ENCODE peak calls at places on chromosomes 5 and 9, in nine cellular contexts. One of them, this sample, is unnamed.

GRCh38 chr5:2330325-2330724 is 421.2 kb downstream of the IRX2 start:
- DNase-seq in HEK293T: no peak
- DNase-seq in activated CD4-positive, alpha-beta T cell treated with anti-CD3 and anti-CD28 coated beads, Interleukin-2, amount 50 U/mL, for 1 hour: no peak
- DNase-seq in head of caudate nucleus: no peak
- DNase-seq in hepatocyte: no peak
- DNase-seq in ureter: no peak
- DNase-seq in lower leg skin: no peak
- DNase-seq in stromal cell of bone marrow: no peak
- DNase-seq in activated effector memory CD4-positive, alpha-beta T cell treated with Interleukin-2 at 50 U/mL for 16 hours: no peak
- DNase-seq in this sample: no peak

GRCh38 chr5:124908603-124909451 is 162.4 kb upstream of the ZNF608 start:
- DNase-seq in ureter: no peak
- DNase-seq in lower leg skin: no peak
- DNase-seq in activated effector memory CD4-positive, alpha-beta T cell treated with Interleukin-2 at 50 U/mL for 16 hours: no peak
- DNase-seq in HEK293T: no peak
- DNase-seq in head of caudate nucleus: no peak
- DNase-seq in stromal cell of bone marrow: no peak
- DNase-seq in hepatocyte: peak; percentile 40
- DNase-seq in activated CD4-positive, alpha-beta T cell treated with anti-CD3 and anti-CD28 coated beads, Interleukin-2, amount 50 U/mL, for 1 hour: no peak
- DNase-seq in this sample: no peak

GRCh38 chr5:133295520-133295919 is 243.7 kb downstream of the HSPA4 start:
- DNase-seq in HEK293T: no peak
- DNase-seq in head of caudate nucleus: no peak
- DNase-seq in stromal cell of bone marrow: no peak
- DNase-seq in activated effector memory CD4-positive, alpha-beta T cell treated with Interleukin-2 at 50 U/mL for 16 hours: no peak
- DNase-seq in hepatocyte: no peak
- DNase-seq in ureter: no peak
- DNase-seq in lower leg skin: no peak
- DNase-seq in activated CD4-positive, alpha-beta T cell treated with anti-CD3 and anti-CD28 coated beads, Interleukin-2, amount 50 U/mL, for 1 hour: no peak
- DNase-seq in this sample: no peak

GRCh38 chr9:5631021-5631420 is 2.1 kb downstream of the RIC1 start:
- DNase-seq in lower leg skin: no peak
- DNase-seq in activated CD4-positive, alpha-beta T cell treated with anti-CD3 and anti-CD28 coated beads, Interleukin-2, amount 50 U/mL, for 1 hour: no peak
- DNase-seq in activated effector memory CD4-positive, alpha-beta T cell treated with Interleukin-2 at 50 U/mL for 16 hours: no peak
- DNase-seq in HEK293T: no peak
- DNase-seq in hepatocyte: no peak
- DNase-seq in head of caudate nucleus: no peak
- DNase-seq in stromal cell of bone marrow: no peak
- DNase-seq in ureter: no peak
- DNase-seq in this sample: no peak

GRCh38 chr5:158050401-158050800 is 191.5 kb upstream of the CLINT1 start:
- DNase-seq in head of caudate nucleus: no peak
- DNase-seq in activated effector memory CD4-positive, alpha-beta T cell treated with Interleukin-2 at 50 U/mL for 16 hours: no peak
- DNase-seq in hepatocyte: no peak
- DNase-seq in activated CD4-positive, alpha-beta T cell treated with anti-CD3 and anti-CD28 coated beads, Interleukin-2, amount 50 U/mL, for 1 hour: no peak
- DNase-seq in ureter: no peak
- DNase-seq in lower leg skin: no peak
- DNase-seq in stromal cell of bone marrow: no peak
- DNase-seq in HEK293T: no peak
- DNase-seq in this sample: no peak

GRCh38 chr5:75890546-75890945 is 173.3 kb upstream of the POC5 start:
- DNase-seq in activated effector memory CD4-positive, alpha-beta T cell treated with Interleukin-2 at 50 U/mL for 16 hours: no peak
- DNase-seq in ureter: no peak
- DNase-seq in stromal cell of bone marrow: no peak
- DNase-seq in hepatocyte: no peak
- DNase-seq in lower leg skin: no peak
- DNase-seq in HEK293T: no peak
- DNase-seq in head of caudate nucleus: no peak
- DNase-seq in activated CD4-positive, alpha-beta T cell treated with anti-CD3 and anti-CD28 coated beads, Interleukin-2, amount 50 U/mL, for 1 hour: no peak
- DNase-seq in this sample: no peak

GRCh38 chr9:6576930-6577329 is 68.6 kb downstream of the GLDC start:
- DNase-seq in activated CD4-positive, alpha-beta T cell treated with anti-CD3 and anti-CD28 coated beads, Interleukin-2, amount 50 U/mL, for 1 hour: no peak
- DNase-seq in lower leg skin: no peak
- DNase-seq in head of caudate nucleus: peak; percentile 78
- DNase-seq in stromal cell of bone marrow: no peak
- DNase-seq in activated effector memory CD4-positive, alpha-beta T cell treated with Interleukin-2 at 50 U/mL for 16 hours: no peak
- DNase-seq in HEK293T: no peak
- DNase-seq in hepatocyte: no peak
- DNase-seq in ureter: no peak
- DNase-seq in this sample: no peak

GRCh38 chr9:16329699-16330113 is 540.8 kb downstream of the BNC2 start:
- DNase-seq in activated CD4-positive, alpha-beta T cell treated with anti-CD3 and anti-CD28 coated beads, Interleukin-2, amount 50 U/mL, for 1 hour: no peak
- DNase-seq in activated effector memory CD4-positive, alpha-beta T cell treated with Interleukin-2 at 50 U/mL for 16 hours: no peak
- DNase-seq in HEK293T: no peak
- DNase-seq in stromal cell of bone marrow: no peak
- DNase-seq in ureter: no peak
- DNase-seq in lower leg skin: no peak
- DNase-seq in head of caudate nucleus: no peak
- DNase-seq in hepatocyte: no peak
- DNase-seq in this sample: no peak

GRCh38 chr5:177469061-177469628 is 4.3 kb downstream of the DBN1 start:
- DNase-seq in activated effector memory CD4-positive, alpha-beta T cell treated with Interleukin-2 at 50 U/mL for 16 hours: no peak
- DNase-seq in activated CD4-positive, alpha-beta T cell treated with anti-CD3 and anti-CD28 coated beads, Interleukin-2, amount 50 U/mL, for 1 hour: no peak
- DNase-seq in ureter: no peak
- DNase-seq in lower leg skin: no peak
- DNase-seq in head of caudate nucleus: peak; percentile 72
- DNase-seq in hepatocyte: no peak
- DNase-seq in HEK293T: no peak
- DNase-seq in stromal cell of bone marrow: no peak
- DNase-seq in this sample: no peak

GRCh38 chr9:128160603-128160987 is 530 bp downstream of the BBLN start:
- DNase-seq in activated effector memory CD4-positive, alpha-beta T cell treated with Interleukin-2 at 50 U/mL for 16 hours: peak; percentile 9
- DNase-seq in lower leg skin: no peak
- DNase-seq in HEK293T: no peak
- DNase-seq in activated CD4-positive, alpha-beta T cell treated with anti-CD3 and anti-CD28 coated beads, Interleukin-2, amount 50 U/mL, for 1 hour: peak; percentile 20
- DNase-seq in head of caudate nucleus: peak; percentile 29
- DNase-seq in ureter: no peak
- DNase-seq in hepatocyte: peak; percentile 45
- DNase-seq in stromal cell of bone marrow: no peak
- DNase-seq in this sample: peak; percentile 6

GRCh38 chr5:59209758-59210359 is 627.0 kb downstream of the RAB3C start:
- DNase-seq in stromal cell of bone marrow: no peak
- DNase-seq in head of caudate nucleus: no peak
- DNase-seq in lower leg skin: no peak
- DNase-seq in HEK293T: no peak
- DNase-seq in activated CD4-positive, alpha-beta T cell treated with anti-CD3 and anti-CD28 coated beads, Interleukin-2, amount 50 U/mL, for 1 hour: no peak
- DNase-seq in hepatocyte: no peak
- DNase-seq in activated effector memory CD4-positive, alpha-beta T cell treated with Interleukin-2 at 50 U/mL for 16 hours: no peak
- DNase-seq in ureter: no peak
- DNase-seq in this sample: no peak

GRCh38 chr9:130815242-130815808 is 19.7 kb upstream of the ABL1 start:
- DNase-seq in stromal cell of bone marrow: no peak
- DNase-seq in HEK293T: no peak
- DNase-seq in ureter: no peak
- DNase-seq in lower leg skin: no peak
- DNase-seq in activated CD4-positive, alpha-beta T cell treated with anti-CD3 and anti-CD28 coated beads, Interleukin-2, amount 50 U/mL, for 1 hour: no peak
- DNase-seq in head of caudate nucleus: no peak
- DNase-seq in activated effector memory CD4-positive, alpha-beta T cell treated with Interleukin-2 at 50 U/mL for 16 hours: no peak
- DNase-seq in hepatocyte: no peak
- DNase-seq in this sample: no peak

GRCh38 chr5:62538017-62538942 is 40.3 kb upstream of the LRRC70 start:
- DNase-seq in activated effector memory CD4-positive, alpha-beta T cell treated with Interleukin-2 at 50 U/mL for 16 hours: no peak
- DNase-seq in activated CD4-positive, alpha-beta T cell treated with anti-CD3 and anti-CD28 coated beads, Interleukin-2, amount 50 U/mL, for 1 hour: no peak
- DNase-seq in head of caudate nucleus: no peak
- DNase-seq in lower leg skin: no peak
- DNase-seq in HEK293T: no peak
- DNase-seq in hepatocyte: peak; percentile 53
- DNase-seq in ureter: no peak
- DNase-seq in stromal cell of bone marrow: peak; percentile 28
- DNase-seq in this sample: no peak

GRCh38 chr9:90813011-90813410 is 11.4 kb downstream of the SYK start:
- DNase-seq in HEK293T: no peak
- DNase-seq in head of caudate nucleus: no peak
- DNase-seq in activated effector memory CD4-positive, alpha-beta T cell treated with Interleukin-2 at 50 U/mL for 16 hours: no peak
- DNase-seq in activated CD4-positive, alpha-beta T cell treated with anti-CD3 and anti-CD28 coated beads, Interleukin-2, amount 50 U/mL, for 1 hour: no peak
- DNase-seq in ureter: no peak
- DNase-seq in stromal cell of bone marrow: no peak
- DNase-seq in hepatocyte: no peak
- DNase-seq in lower leg skin: no peak
- DNase-seq in this sample: no peak

GRCh38 chr9:114462791-114463190 is 42.5 kb downstream of the WHRN start:
- DNase-seq in head of caudate nucleus: no peak
- DNase-seq in activated effector memory CD4-positive, alpha-beta T cell treated with Interleukin-2 at 50 U/mL for 16 hours: no peak
- DNase-seq in ureter: no peak
- DNase-seq in lower leg skin: no peak
- DNase-seq in stromal cell of bone marrow: no peak
- DNase-seq in activated CD4-positive, alpha-beta T cell treated with anti-CD3 and anti-CD28 coated beads, Interleukin-2, amount 50 U/mL, for 1 hour: no peak
- DNase-seq in HEK293T: no peak
- DNase-seq in hepatocyte: no peak
- DNase-seq in this sample: no peak

GRCh38 chr9:4965174-4965821 is 19.8 kb upstream of the JAK2 start:
- DNase-seq in ureter: no peak
- DNase-seq in activated CD4-positive, alpha-beta T cell treated with anti-CD3 and anti-CD28 coated beads, Interleukin-2, amount 50 U/mL, for 1 hour: no peak
- DNase-seq in stromal cell of bone marrow: no peak
- DNase-seq in hepatocyte: no peak
- DNase-seq in activated effector memory CD4-positive, alpha-beta T cell treated with Interleukin-2 at 50 U/mL for 16 hours: no peak
- DNase-seq in head of caudate nucleus: no peak
- DNase-seq in lower leg skin: no peak
- DNase-seq in HEK293T: no peak
- DNase-seq in this sample: no peak

GRCh38 chr5:72096602-72097205 is 10.6 kb upstream of the MAP1B start:
- DNase-seq in ureter: no peak
- DNase-seq in HEK293T: no peak
- DNase-seq in activated CD4-positive, alpha-beta T cell treated with anti-CD3 and anti-CD28 coated beads, Interleukin-2, amount 50 U/mL, for 1 hour: no peak
- DNase-seq in hepatocyte: no peak
- DNase-seq in head of caudate nucleus: no peak
- DNase-seq in activated effector memory CD4-positive, alpha-beta T cell treated with Interleukin-2 at 50 U/mL for 16 hours: no peak
- DNase-seq in lower leg skin: no peak
- DNase-seq in stromal cell of bone marrow: no peak
- DNase-seq in this sample: no peak

GRCh38 chr9:126523621-126524111 is 90.1 kb upstream of the LMX1B start:
- DNase-seq in activated CD4-positive, alpha-beta T cell treated with anti-CD3 and anti-CD28 coated beads, Interleukin-2, amount 50 U/mL, for 1 hour: peak; percentile 24
- DNase-seq in activated effector memory CD4-positive, alpha-beta T cell treated with Interleukin-2 at 50 U/mL for 16 hours: peak; percentile 25
- DNase-seq in HEK293T: no peak
- DNase-seq in lower leg skin: peak; percentile 87
- DNase-seq in hepatocyte: no peak
- DNase-seq in ureter: no peak
- DNase-seq in head of caudate nucleus: no peak
- DNase-seq in stromal cell of bone marrow: no peak
- DNase-seq in this sample: no peak

GRCh38 chr5:149030392-149030791 is 32.5 kb downstream of the SH3TC2 start:
- DNase-seq in activated CD4-positive, alpha-beta T cell treated with anti-CD3 and anti-CD28 coated beads, Interleukin-2, amount 50 U/mL, for 1 hour: no peak
- DNase-seq in stromal cell of bone marrow: peak; percentile 44
- DNase-seq in ureter: no peak
- DNase-seq in lower leg skin: no peak
- DNase-seq in hepatocyte: no peak
- DNase-seq in HEK293T: no peak
- DNase-seq in head of caudate nucleus: no peak
- DNase-seq in activated effector memory CD4-positive, alpha-beta T cell treated with Interleukin-2 at 50 U/mL for 16 hours: no peak
- DNase-seq in this sample: no peak

GRCh38 chr5:137604348-137605095 is 105.4 kb upstream of the SPOCK1 start:
- DNase-seq in ureter: no peak
- DNase-seq in lower leg skin: peak; percentile 36
- DNase-seq in hepatocyte: peak; percentile 69
- DNase-seq in activated CD4-positive, alpha-beta T cell treated with anti-CD3 and anti-CD28 coated beads, Interleukin-2, amount 50 U/mL, for 1 hour: no peak
- DNase-seq in stromal cell of bone marrow: no peak
- DNase-seq in activated effector memory CD4-positive, alpha-beta T cell treated with Interleukin-2 at 50 U/mL for 16 hours: no peak
- DNase-seq in HEK293T: no peak
- DNase-seq in head of caudate nucleus: no peak
- DNase-seq in this sample: no peak

GRCh38 chr9:3939820-3940219 is 360.0 kb downstream of the GLIS3 start:
- DNase-seq in hepatocyte: no peak
- DNase-seq in HEK293T: no peak
- DNase-seq in activated CD4-positive, alpha-beta T cell treated with anti-CD3 and anti-CD28 coated beads, Interleukin-2, amount 50 U/mL, for 1 hour: no peak
- DNase-seq in activated effector memory CD4-positive, alpha-beta T cell treated with Interleukin-2 at 50 U/mL for 16 hours: no peak
- DNase-seq in ureter: no peak
- DNase-seq in head of caudate nucleus: no peak
- DNase-seq in lower leg skin: no peak
- DNase-seq in stromal cell of bone marrow: no peak
- DNase-seq in this sample: no peak

GRCh38 chr5:143652104-143652700 is 159.8 kb upstream of the HMHB1 start:
- DNase-seq in ureter: no peak
- DNase-seq in stromal cell of bone marrow: peak; percentile 58
- DNase-seq in hepatocyte: no peak
- DNase-seq in lower leg skin: no peak
- DNase-seq in activated effector memory CD4-positive, alpha-beta T cell treated with Interleukin-2 at 50 U/mL for 16 hours: no peak
- DNase-seq in head of caudate nucleus: no peak
- DNase-seq in activated CD4-positive, alpha-beta T cell treated with anti-CD3 and anti-CD28 coated beads, Interleukin-2, amount 50 U/mL, for 1 hour: no peak
- DNase-seq in HEK293T: no peak
- DNase-seq in this sample: no peak

GRCh38 chr5:32707394-32707997 is 3.6 kb upstream of the NPR3 start:
- DNase-seq in activated effector memory CD4-positive, alpha-beta T cell treated with Interleukin-2 at 50 U/mL for 16 hours: no peak
- DNase-seq in activated CD4-positive, alpha-beta T cell treated with anti-CD3 and anti-CD28 coated beads, Interleukin-2, amount 50 U/mL, for 1 hour: no peak
- DNase-seq in lower leg skin: no peak
- DNase-seq in hepatocyte: peak; percentile 40
- DNase-seq in stromal cell of bone marrow: no peak
- DNase-seq in ureter: no peak
- DNase-seq in head of caudate nucleus: no peak
- DNase-seq in HEK293T: peak; percentile 31
- DNase-seq in this sample: no peak

GRCh38 chr9:2718001-2718697 is 839 bp downstream of the KCNV2 start:
- DNase-seq in HEK293T: no peak
- DNase-seq in head of caudate nucleus: no peak
- DNase-seq in lower leg skin: no peak
- DNase-seq in activated effector memory CD4-positive, alpha-beta T cell treated with Interleukin-2 at 50 U/mL for 16 hours: no peak
- DNase-seq in hepatocyte: no peak
- DNase-seq in activated CD4-positive, alpha-beta T cell treated with anti-CD3 and anti-CD28 coated beads, Interleukin-2, amount 50 U/mL, for 1 hour: no peak
- DNase-seq in stromal cell of bone marrow: no peak
- DNase-seq in ureter: no peak
- DNase-seq in this sample: no peak

GRCh38 chr9:107809859-107810492 is 320.4 kb upstream of the KLF4 start:
- DNase-seq in hepatocyte: peak; percentile 54
- DNase-seq in HEK293T: no peak
- DNase-seq in ureter: no peak
- DNase-seq in stromal cell of bone marrow: peak; percentile 44
- DNase-seq in head of caudate nucleus: no peak
- DNase-seq in lower leg skin: no peak
- DNase-seq in activated effector memory CD4-positive, alpha-beta T cell treated with Interleukin-2 at 50 U/mL for 16 hours: no peak
- DNase-seq in activated CD4-positive, alpha-beta T cell treated with anti-CD3 and anti-CD28 coated beads, Interleukin-2, amount 50 U/mL, for 1 hour: no peak
- DNase-seq in this sample: no peak

GRCh38 chr5:108371263-108371662 is 10.6 kb downstream of the FBXL17 start:
- DNase-seq in activated CD4-positive, alpha-beta T cell treated with anti-CD3 and anti-CD28 coated beads, Interleukin-2, amount 50 U/mL, for 1 hour: no peak
- DNase-seq in lower leg skin: no peak
- DNase-seq in ureter: no peak
- DNase-seq in activated effector memory CD4-positive, alpha-beta T cell treated with Interleukin-2 at 50 U/mL for 16 hours: no peak
- DNase-seq in hepatocyte: no peak
- DNase-seq in HEK293T: no peak
- DNase-seq in stromal cell of bone marrow: no peak
- DNase-seq in head of caudate nucleus: no peak
- DNase-seq in this sample: no peak

GRCh38 chr5:72746736-72747135 is 69.7 kb upstream of the TNPO1 start:
- DNase-seq in lower leg skin: no peak
- DNase-seq in stromal cell of bone marrow: no peak
- DNase-seq in activated effector memory CD4-positive, alpha-beta T cell treated with Interleukin-2 at 50 U/mL for 16 hours: no peak
- DNase-seq in ureter: no peak
- DNase-seq in activated CD4-positive, alpha-beta T cell treated with anti-CD3 and anti-CD28 coated beads, Interleukin-2, amount 50 U/mL, for 1 hour: no peak
- DNase-seq in HEK293T: no peak
- DNase-seq in head of caudate nucleus: no peak
- DNase-seq in hepatocyte: no peak
- DNase-seq in this sample: no peak

GRCh38 chr9:121173501-121173900 is 28.2 kb downstream of the RAB14 start:
- DNase-seq in ureter: no peak
- DNase-seq in HEK293T: no peak
- DNase-seq in activated effector memory CD4-positive, alpha-beta T cell treated with Interleukin-2 at 50 U/mL for 16 hours: no peak
- DNase-seq in activated CD4-positive, alpha-beta T cell treated with anti-CD3 and anti-CD28 coated beads, Interleukin-2, amount 50 U/mL, for 1 hour: no peak
- DNase-seq in lower leg skin: no peak
- DNase-seq in head of caudate nucleus: no peak
- DNase-seq in stromal cell of bone marrow: no peak
- DNase-seq in hepatocyte: no peak
- DNase-seq in this sample: no peak

GRCh38 chr5:176784218-176785165 is 25.9 kb upstream of the UNC5A start:
- DNase-seq in hepatocyte: peak; percentile 50
- DNase-seq in HEK293T: no peak
- DNase-seq in head of caudate nucleus: no peak
- DNase-seq in stromal cell of bone marrow: no peak
- DNase-seq in activated effector memory CD4-positive, alpha-beta T cell treated with Interleukin-2 at 50 U/mL for 16 hours: no peak
- DNase-seq in lower leg skin: peak; percentile 76
- DNase-seq in ureter: no peak
- DNase-seq in activated CD4-positive, alpha-beta T cell treated with anti-CD3 and anti-CD28 coated beads, Interleukin-2, amount 50 U/mL, for 1 hour: no peak
- DNase-seq in this sample: no peak

GRCh38 chr9:101479337-101480045 is 43.9 kb upstream of the ALDOB start:
- DNase-seq in lower leg skin: no peak
- DNase-seq in hepatocyte: peak; percentile 22
- DNase-seq in activated effector memory CD4-positive, alpha-beta T cell treated with Interleukin-2 at 50 U/mL for 16 hours: no peak
- DNase-seq in ureter: peak; percentile 80
- DNase-seq in activated CD4-positive, alpha-beta T cell treated with anti-CD3 and anti-CD28 coated beads, Interleukin-2, amount 50 U/mL, for 1 hour: no peak
- DNase-seq in head of caudate nucleus: no peak
- DNase-seq in HEK293T: no peak
- DNase-seq in stromal cell of bone marrow: no peak
- DNase-seq in this sample: no peak

GRCh38 chr5:159459951-159460538 is 129.8 kb upstream of the IL12B start:
- DNase-seq in stromal cell of bone marrow: peak; percentile 36
- DNase-seq in hepatocyte: no peak
- DNase-seq in lower leg skin: no peak
- DNase-seq in HEK293T: no peak
- DNase-seq in head of caudate nucleus: no peak
- DNase-seq in activated CD4-positive, alpha-beta T cell treated with anti-CD3 and anti-CD28 coated beads, Interleukin-2, amount 50 U/mL, for 1 hour: no peak
- DNase-seq in ureter: no peak
- DNase-seq in activated effector memory CD4-positive, alpha-beta T cell treated with Interleukin-2 at 50 U/mL for 16 hours: no peak
- DNase-seq in this sample: no peak